ENCODE peak calls at places on chromosome 22, in four cellular contexts. N is ureter; Z is stimulated activated CD8-positive, alpha-beta memory T cell treated with anti-CD3 and anti-CD28 coated beads, Interleukin-2, amount 100 ng/mL, for 48 hours; C is RKO. M is an unnamed sample.
A peak's percentile ranks its signal among the peaks of the same experiment; 100 is the strongest.

GRCh38 chr22:49564666-49565515 is 262.8 kb downstream of the BRD1 start:
- DNase-seq in N (peak; percentile 32), Z (no peak), C (no peak), M (no peak)

GRCh38 chr22:17772963-17773605 is 1.2 kb downstream of the BID start:
- DNase-seq in N (peak; percentile 70), Z (no peak), C (peak; percentile 49), M (no peak)

GRCh38 chr22:41913842-41914534 is 886 bp downstream of the SHISA8 start:
- DNase-seq in Z (no peak), N (no peak), C (no peak), M (no peak)

GRCh38 chr22:25540128-25540790 is 24.2 kb upstream of the GRK3 start:
- DNase-seq in Z (no peak), N (no peak), C (no peak), M (no peak)

GRCh38 chr22:46584081-46584903 is 35.9 kb upstream of the GRAMD4 start:
- DNase-seq in C (no peak), Z (no peak), N (peak; percentile 52), M (peak; percentile 35)

GRCh38 chr22:39453765-39454378 is 2.9 kb upstream of the MGAT3 start:
- DNase-seq in Z (no peak), C (no peak), N (no peak), M (no peak)

GRCh38 chr22:36522662-36523061 is 6.3 kb downstream of the EIF3D start:
- DNase-seq in Z (no peak), N (no peak), C (no peak), M (no peak)

GRCh38 chr22:43885319-43885671 is 6.5 kb downstream of the PNPLA5 start:
- DNase-seq in C (no peak), N (no peak), Z (no peak), M (no peak)

GRCh38 chr22:37060801-37061610 is 9.5 kb downstream of the KCTD17 start:
- DNase-seq in Z (peak; percentile 45), N (no peak), C (no peak), M (no peak)

GRCh38 chr22:47143249-47143938 is 380.9 kb downstream of the TBC1D22A start:
- DNase-seq in C (no peak), Z (no peak), N (no peak), M (no peak)

GRCh38 chr22:47297261-47298016 is 535.0 kb downstream of the TBC1D22A start:
- DNase-seq in C (no peak), Z (no peak), N (peak; percentile 31), M (no peak)

GRCh38 chr22:20298803-20299735 is 20.8 kb downstream of the DGCR6L start:
- DNase-seq in C (peak; percentile 83), Z (peak; percentile 87), N (peak; percentile 84), M (peak; percentile 51)

GRCh38 chr22:20439928-20440575 is 2.4 kb upstream of the SCARF2 start:
- DNase-seq in Z (no peak), N (no peak), C (no peak), M (no peak)

GRCh38 chr22:28922540-28923244 is 39.3 kb downstream of the ZNRF3 start:
- DNase-seq in Z (no peak), N (no peak), C (no peak), M (no peak)

GRCh38 chr22:17588606-17589005 is 25.3 kb downstream of the SLC25A18 start:
- DNase-seq in N (no peak), C (no peak), Z (no peak), M (no peak)

GRCh38 chr22:39941661-39942060 is 18.5 kb upstream of the TMA7B start:
- DNase-seq in Z (no peak), C (no peak), N (no peak), M (no peak)

GRCh38 chr22:47056776-47057470 is 294.5 kb downstream of the TBC1D22A start:
- DNase-seq in N (no peak), C (no peak), Z (no peak), M (no peak)